ENCODE peak calls at places on chromosomes 12 and 14, in ten cellular contexts. One of them, this sample, is unnamed. For H3K4me1, the result is how much of the 10 kb centered on the place peaks cover.

GRCh38 chr12:47867496-47867941 is 37.3 kb downstream of the VDR start:
- DNase-seq in K562: peak
- DNase-seq in A549: peak
- DNase-seq in esophagus muscularis mucosa: no peak
- DNase-seq in suprapubic skin: no peak
- DNase-seq in upper lobe of left lung: no peak
- DNase-seq in body of pancreas: no peak
- DNase-seq in spleen: peak
- DNase-seq in tibial nerve: no peak
- DNase-seq in prostate gland: no peak
- DNase-seq in this sample: no peak

GRCh38 chr12:26838888-26839416 is 6.0 kb upstream of the ITPR2 start:
- DNase-seq in K562: no peak
- DNase-seq in A549: no peak
- DNase-seq in esophagus muscularis mucosa: no peak
- DNase-seq in tibial nerve: no peak
- DNase-seq in upper lobe of left lung: peak
- DNase-seq in suprapubic skin: no peak
- DNase-seq in spleen: no peak
- DNase-seq in prostate gland: no peak
- DNase-seq in body of pancreas: no peak
- DNase-seq in this sample: no peak

GRCh38 chr14:32366995-32367394 is 37.9 kb downstream of the AKAP6 start:
- DNase-seq in tibial nerve: no peak
- DNase-seq in upper lobe of left lung: no peak
- DNase-seq in K562: no peak
- DNase-seq in body of pancreas: no peak
- DNase-seq in esophagus muscularis mucosa: no peak
- DNase-seq in prostate gland: no peak
- DNase-seq in suprapubic skin: no peak
- DNase-seq in A549: no peak
- DNase-seq in spleen: no peak
- DNase-seq in this sample: no peak

GRCh38 chr14:54809767-54810166 is 92.9 kb downstream of the GCH1 start:
- DNase-seq in body of pancreas: no peak
- DNase-seq in tibial nerve: no peak
- DNase-seq in prostate gland: no peak
- DNase-seq in suprapubic skin: no peak
- DNase-seq in esophagus muscularis mucosa: peak
- DNase-seq in spleen: no peak
- DNase-seq in A549: no peak
- DNase-seq in K562: no peak
- DNase-seq in upper lobe of left lung: no peak
- DNase-seq in this sample: no peak

GRCh38 chr12:46891306-46891705 is 65.5 kb upstream of the SLC38A4 start:
- DNase-seq in upper lobe of left lung: no peak
- DNase-seq in K562: no peak
- DNase-seq in suprapubic skin: no peak
- DNase-seq in prostate gland: no peak
- DNase-seq in esophagus muscularis mucosa: no peak
- DNase-seq in body of pancreas: no peak
- DNase-seq in spleen: no peak
- DNase-seq in A549: no peak
- DNase-seq in tibial nerve: no peak
- DNase-seq in this sample: no peak

GRCh38 chr12:8603858-8604257 is 8.8 kb downstream of the AICDA start:
- DNase-seq in suprapubic skin: no peak
- DNase-seq in A549: peak
- DNase-seq in tibial nerve: no peak
- DNase-seq in spleen: no peak
- DNase-seq in prostate gland: no peak
- DNase-seq in K562: no peak
- DNase-seq in esophagus muscularis mucosa: no peak
- DNase-seq in upper lobe of left lung: no peak
- DNase-seq in body of pancreas: no peak
- DNase-seq in this sample: no peak

GRCh38 chr12:118398878-118399277 is 22.5 kb downstream of the SUDS3 start:
- DNase-seq in body of pancreas: no peak
- DNase-seq in A549: no peak
- DNase-seq in tibial nerve: no peak
- DNase-seq in K562: no peak
- DNase-seq in prostate gland: no peak
- DNase-seq in upper lobe of left lung: no peak
- DNase-seq in suprapubic skin: no peak
- DNase-seq in spleen: no peak
- DNase-seq in esophagus muscularis mucosa: no peak
- DNase-seq in this sample: no peak

GRCh38 chr14:23385840-23386657 is 9.2 kb downstream of the CMTM5 start:
- DNase-seq in spleen: no peak
- DNase-seq in esophagus muscularis mucosa: no peak
- DNase-seq in K562: no peak
- DNase-seq in suprapubic skin: no peak
- DNase-seq in tibial nerve: no peak
- DNase-seq in body of pancreas: peak
- DNase-seq in prostate gland: no peak
- DNase-seq in A549: no peak
- DNase-seq in upper lobe of left lung: no peak
- DNase-seq in this sample: no peak

GRCh38 chr12:11821386-11821785 is 171.9 kb downstream of the ETV6 start:
- DNase-seq in A549: no peak
- DNase-seq in esophagus muscularis mucosa: no peak
- DNase-seq in body of pancreas: no peak
- DNase-seq in upper lobe of left lung: no peak
- DNase-seq in spleen: no peak
- DNase-seq in K562: no peak
- DNase-seq in tibial nerve: no peak
- DNase-seq in prostate gland: no peak
- DNase-seq in suprapubic skin: no peak
- DNase-seq in this sample: no peak

GRCh38 chr12:11822071-11822818 is 172.8 kb downstream of the ETV6 start:
- DNase-seq in upper lobe of left lung: no peak
- DNase-seq in tibial nerve: no peak
- DNase-seq in K562: no peak
- DNase-seq in spleen: no peak
- DNase-seq in A549: no peak
- DNase-seq in body of pancreas: peak
- DNase-seq in suprapubic skin: no peak
- DNase-seq in esophagus muscularis mucosa: no peak
- DNase-seq in prostate gland: no peak
- DNase-seq in this sample: no peak

GRCh38 chr12:11823593-11823992 is 174.1 kb downstream of the ETV6 start:
- DNase-seq in upper lobe of left lung: no peak
- DNase-seq in esophagus muscularis mucosa: no peak
- DNase-seq in K562: no peak
- DNase-seq in spleen: no peak
- DNase-seq in prostate gland: no peak
- DNase-seq in tibial nerve: no peak
- DNase-seq in suprapubic skin: no peak
- DNase-seq in body of pancreas: no peak
- DNase-seq in A549: no peak
- DNase-seq in this sample: no peak

GRCh38 chr12:11824069-11824468 is 174.6 kb downstream of the ETV6 start:
- DNase-seq in K562: no peak
- DNase-seq in esophagus muscularis mucosa: no peak
- DNase-seq in suprapubic skin: no peak
- DNase-seq in tibial nerve: no peak
- DNase-seq in upper lobe of left lung: no peak
- DNase-seq in A549: no peak
- DNase-seq in body of pancreas: no peak
- DNase-seq in spleen: no peak
- DNase-seq in prostate gland: no peak
- DNase-seq in this sample: no peak

DNA sequence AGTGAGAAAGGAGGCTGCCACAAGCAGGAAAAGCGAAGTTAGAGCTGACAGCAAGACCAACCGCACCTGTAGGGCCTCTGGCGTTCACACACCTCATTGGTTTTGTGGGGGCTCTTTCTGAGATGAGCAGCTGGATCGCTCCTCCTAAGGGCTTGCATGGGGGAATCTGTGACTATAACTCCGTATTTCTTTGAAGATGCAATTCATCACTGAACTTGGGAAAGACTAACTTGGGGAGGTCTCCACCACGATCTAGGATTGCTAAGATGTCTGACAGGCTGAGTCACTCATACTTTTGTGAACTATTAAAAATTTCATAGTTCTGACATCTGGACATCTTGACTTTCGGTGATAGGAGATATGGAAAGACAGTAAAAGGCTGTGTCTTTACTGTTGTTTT is 173.6 kb downstream of the ETV6 start:
- DNase-seq in body of pancreas: no peak
- DNase-seq in esophagus muscularis mucosa: no peak
- DNase-seq in A549: no peak
- DNase-seq in suprapubic skin: no peak
- DNase-seq in K562: no peak
- DNase-seq in spleen: no peak
- DNase-seq in tibial nerve: no peak
- DNase-seq in prostate gland: no peak
- DNase-seq in upper lobe of left lung: no peak
- DNase-seq in this sample: no peak
- H3K4me1 ChIP-seq in body of pancreas: under half
- H3K4me1 ChIP-seq in esophagus muscularis mucosa: under half
- H3K4me1 ChIP-seq in A549: under half
- H3K4me1 ChIP-seq in suprapubic skin: under half
- H3K4me1 ChIP-seq in K562: under half
- H3K4me1 ChIP-seq in spleen: half or more
- H3K4me1 ChIP-seq in tibial nerve: under half
- H3K4me1 ChIP-seq in prostate gland: under half
- H3K4me1 ChIP-seq in upper lobe of left lung: under half
- H3K4me1 ChIP-seq in this sample: under half

GRCh38 chr14:45252356-45253069 is 489 bp downstream of the MIS18BP1 start:
- DNase-seq in K562: no peak
- DNase-seq in suprapubic skin: no peak
- DNase-seq in tibial nerve: no peak
- DNase-seq in prostate gland: peak
- DNase-seq in body of pancreas: peak
- DNase-seq in A549: peak
- DNase-seq in upper lobe of left lung: peak
- DNase-seq in spleen: peak
- DNase-seq in esophagus muscularis mucosa: no peak
- DNase-seq in this sample: no peak

GRCh38 chr14:45253070-45253753 is at the start of gene MIS18BP1:
- DNase-seq in upper lobe of left lung: peak
- DNase-seq in tibial nerve: peak
- DNase-seq in prostate gland: peak
- DNase-seq in A549: peak
- DNase-seq in K562: peak
- DNase-seq in suprapubic skin: peak
- DNase-seq in body of pancreas: peak
- DNase-seq in esophagus muscularis mucosa: peak
- DNase-seq in spleen: peak
- DNase-seq in this sample: peak

GRCh38 chr14:45251912-45252311 is 1.1 kb downstream of the MIS18BP1 start:
- DNase-seq in spleen: no peak
- DNase-seq in esophagus muscularis mucosa: no peak
- DNase-seq in upper lobe of left lung: no peak
- DNase-seq in A549: peak
- DNase-seq in body of pancreas: no peak
- DNase-seq in suprapubic skin: no peak
- DNase-seq in prostate gland: no peak
- DNase-seq in tibial nerve: no peak
- DNase-seq in K562: no peak
- DNase-seq in this sample: no peak

GRCh38 chr14:45247427-45247826 is 5.6 kb downstream of the MIS18BP1 start:
- DNase-seq in upper lobe of left lung: no peak
- DNase-seq in prostate gland: no peak
- DNase-seq in suprapubic skin: no peak
- DNase-seq in esophagus muscularis mucosa: no peak
- DNase-seq in K562: no peak
- DNase-seq in A549: peak
- DNase-seq in tibial nerve: no peak
- DNase-seq in body of pancreas: no peak
- DNase-seq in spleen: no peak
- DNase-seq in this sample: no peak

GRCh38 chr14:45249847-45250575 is 3.0 kb downstream of the MIS18BP1 start:
- DNase-seq in body of pancreas: peak
- DNase-seq in prostate gland: no peak
- DNase-seq in K562: no peak
- DNase-seq in upper lobe of left lung: no peak
- DNase-seq in spleen: no peak
- DNase-seq in A549: no peak
- DNase-seq in esophagus muscularis mucosa: no peak
- DNase-seq in tibial nerve: no peak
- DNase-seq in suprapubic skin: no peak
- DNase-seq in this sample: no peak
- H3K4me3 ChIP-seq in body of pancreas: no peak
- H3K4me3 ChIP-seq in prostate gland: no peak
- H3K4me3 ChIP-seq in K562: no peak
- H3K4me3 ChIP-seq in upper lobe of left lung: peak
- H3K4me3 ChIP-seq in spleen: no peak
- H3K4me3 ChIP-seq in A549: no peak
- H3K4me3 ChIP-seq in esophagus muscularis mucosa: no peak
- H3K4me3 ChIP-seq in tibial nerve: peak
- H3K4me3 ChIP-seq in suprapubic skin: no peak
- H3K4me3 ChIP-seq in this sample: no peak

GRCh38 chr12:65640489-65640901 is 183.8 kb upstream of the HMGA2 start:
- DNase-seq in upper lobe of left lung: no peak
- DNase-seq in suprapubic skin: peak
- DNase-seq in K562: no peak
- DNase-seq in body of pancreas: no peak
- DNase-seq in tibial nerve: no peak
- DNase-seq in prostate gland: no peak
- DNase-seq in spleen: no peak
- DNase-seq in A549: no peak
- DNase-seq in esophagus muscularis mucosa: no peak
- DNase-seq in this sample: no peak

GRCh38 chr12:65638324-65638723 is 186.0 kb upstream of the HMGA2 start:
- DNase-seq in upper lobe of left lung: no peak
- DNase-seq in A549: no peak
- DNase-seq in esophagus muscularis mucosa: no peak
- DNase-seq in K562: peak
- DNase-seq in spleen: no peak
- DNase-seq in prostate gland: no peak
- DNase-seq in suprapubic skin: no peak
- DNase-seq in tibial nerve: no peak
- DNase-seq in body of pancreas: no peak
- DNase-seq in this sample: no peak

GRCh38 chr12:65637150-65637549 is 187.1 kb upstream of the HMGA2 start:
- DNase-seq in body of pancreas: no peak
- DNase-seq in A549: no peak
- DNase-seq in suprapubic skin: no peak
- DNase-seq in tibial nerve: no peak
- DNase-seq in prostate gland: no peak
- DNase-seq in upper lobe of left lung: no peak
- DNase-seq in K562: no peak
- DNase-seq in spleen: no peak
- DNase-seq in esophagus muscularis mucosa: no peak
- DNase-seq in this sample: no peak

GRCh38 chr12:65636436-65636835 is 187.8 kb upstream of the HMGA2 start:
- DNase-seq in prostate gland: no peak
- DNase-seq in upper lobe of left lung: no peak
- DNase-seq in body of pancreas: no peak
- DNase-seq in spleen: no peak
- DNase-seq in suprapubic skin: no peak
- DNase-seq in A549: no peak
- DNase-seq in tibial nerve: no peak
- DNase-seq in esophagus muscularis mucosa: no peak
- DNase-seq in K562: no peak
- DNase-seq in this sample: no peak

DNA sequence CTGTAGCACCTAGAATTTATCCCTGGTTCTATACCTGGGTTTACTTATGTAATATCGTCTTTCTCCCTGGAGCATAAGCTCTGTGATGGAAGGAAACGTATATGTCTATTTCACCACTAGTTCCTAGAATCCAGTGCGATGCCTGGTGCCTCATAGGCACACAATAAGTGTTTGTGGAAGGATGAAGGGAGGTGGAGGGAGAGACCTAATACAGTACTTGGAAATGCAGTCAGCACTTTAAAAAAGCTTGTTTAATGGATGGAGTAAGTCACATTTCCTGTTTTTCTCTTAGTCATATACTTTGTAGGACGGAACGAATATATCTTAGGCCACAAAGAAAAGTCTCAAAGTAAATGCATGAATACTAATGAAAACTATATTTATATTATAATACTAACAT is 186.5 kb upstream of the HMGA2 start:
- DNase-seq in body of pancreas: no peak
- DNase-seq in A549: no peak
- DNase-seq in upper lobe of left lung: no peak
- DNase-seq in spleen: no peak
- DNase-seq in K562: no peak
- DNase-seq in esophagus muscularis mucosa: no peak
- DNase-seq in suprapubic skin: no peak
- DNase-seq in prostate gland: no peak
- DNase-seq in tibial nerve: no peak
- DNase-seq in this sample: no peak
- TF ChIP-seq POLR2A in body of pancreas: no peak
- TF ChIP-seq POLR2A in A549: no peak
- TF ChIP-seq POLR2A in upper lobe of left lung: no peak
- TF ChIP-seq POLR2A in spleen: no peak
- TF ChIP-seq POLR2A in K562: no peak
- TF ChIP-seq POLR2A in esophagus muscularis mucosa: no peak
- TF ChIP-seq POLR2A in suprapubic skin: no peak
- TF ChIP-seq POLR2A in prostate gland: no peak
- TF ChIP-seq POLR2A in tibial nerve: no peak
- TF ChIP-seq POLR2A in this sample: no peak

GRCh38 chr14:52052289-52052943 is 16.4 kb downstream of the NID2 start:
- DNase-seq in suprapubic skin: no peak
- DNase-seq in esophagus muscularis mucosa: peak
- DNase-seq in K562: no peak
- DNase-seq in body of pancreas: no peak
- DNase-seq in spleen: no peak
- DNase-seq in prostate gland: no peak
- DNase-seq in tibial nerve: no peak
- DNase-seq in upper lobe of left lung: no peak
- DNase-seq in A549: no peak
- DNase-seq in this sample: no peak

GRCh38 chr14:52055215-52055614 is 13.6 kb downstream of the NID2 start:
- DNase-seq in A549: no peak
- DNase-seq in K562: no peak
- DNase-seq in body of pancreas: no peak
- DNase-seq in prostate gland: no peak
- DNase-seq in suprapubic skin: no peak
- DNase-seq in spleen: no peak
- DNase-seq in upper lobe of left lung: no peak
- DNase-seq in tibial nerve: no peak
- DNase-seq in esophagus muscularis mucosa: no peak
- DNase-seq in this sample: no peak

GRCh38 chr14:52052991-52053390 is 15.9 kb downstream of the NID2 start:
- DNase-seq in K562: no peak
- DNase-seq in suprapubic skin: no peak
- DNase-seq in spleen: no peak
- DNase-seq in prostate gland: no peak
- DNase-seq in body of pancreas: no peak
- DNase-seq in esophagus muscularis mucosa: no peak
- DNase-seq in upper lobe of left lung: no peak
- DNase-seq in tibial nerve: no peak
- DNase-seq in A549: no peak
- DNase-seq in this sample: no peak

GRCh38 chr14:52051861-52052260 is 17.0 kb downstream of the NID2 start:
- DNase-seq in prostate gland: no peak
- DNase-seq in esophagus muscularis mucosa: peak
- DNase-seq in spleen: no peak
- DNase-seq in suprapubic skin: no peak
- DNase-seq in A549: no peak
- DNase-seq in tibial nerve: no peak
- DNase-seq in upper lobe of left lung: no peak
- DNase-seq in body of pancreas: no peak
- DNase-seq in K562: no peak
- DNase-seq in this sample: no peak

GRCh38 chr14:52054678-52055077 is 14.2 kb downstream of the NID2 start:
- DNase-seq in K562: no peak
- DNase-seq in suprapubic skin: no peak
- DNase-seq in prostate gland: no peak
- DNase-seq in tibial nerve: no peak
- DNase-seq in esophagus muscularis mucosa: no peak
- DNase-seq in A549: no peak
- DNase-seq in upper lobe of left lung: no peak
- DNase-seq in body of pancreas: no peak
- DNase-seq in spleen: no peak
- DNase-seq in this sample: no peak
- H3K4me1 ChIP-seq in K562: under half
- H3K4me1 ChIP-seq in suprapubic skin: under half
- H3K4me1 ChIP-seq in prostate gland: under half
- H3K4me1 ChIP-seq in tibial nerve: half or more
- H3K4me1 ChIP-seq in esophagus muscularis mucosa: half or more
- H3K4me1 ChIP-seq in A549: under half
- H3K4me1 ChIP-seq in upper lobe of left lung: under half
- H3K4me1 ChIP-seq in body of pancreas: under half
- H3K4me1 ChIP-seq in spleen: under half
- H3K4me1 ChIP-seq in this sample: under half

This sample was measured in right lobe of liver.